ENCODE peak calls at places on chromosomes 13 and 19, in six cellular contexts. One of them, this sample, is unnamed.

GRCh38 chr13:29260684-29261083 is 334.8 kb downstream of the SLC7A1 start:
- DNase-seq in K562: no peak
- DNase-seq in SK-N-SH: no peak
- DNase-seq in HepG2: no peak
- DNase-seq in GM12891: no peak
- DNase-seq in H1: no peak
- DNase-seq in this sample: no peak

GRCh38 chr13:95335667-95336066 is 34.4 kb upstream of the ABCC4 start:
- DNase-seq in K562: no peak
- DNase-seq in SK-N-SH: no peak
- DNase-seq in HepG2: no peak
- DNase-seq in GM12891: no peak
- DNase-seq in H1: no peak
- DNase-seq in this sample: no peak

GRCh38 chr19:36605839-36606478 is 846 bp downstream of the ZNF382 start:
- DNase-seq in K562: no peak
- DNase-seq in SK-N-SH: no peak
- DNase-seq in HepG2: no peak
- DNase-seq in GM12891: peak
- DNase-seq in H1: no peak
- DNase-seq in this sample: no peak

GRCh38 chr13:27573265-27573664 is 47.1 kb downstream of the LNX2 start:
- DNase-seq in K562: no peak
- DNase-seq in SK-N-SH: no peak
- DNase-seq in HepG2: peak
- DNase-seq in GM12891: no peak
- DNase-seq in H1: no peak
- DNase-seq in this sample: no peak

GRCh38 chr19:45115809-45116615 is 23.0 kb downstream of the PPP1R37 start:
- DNase-seq in K562: no peak
- DNase-seq in SK-N-SH: no peak
- DNase-seq in HepG2: no peak
- DNase-seq in GM12891: no peak
- DNase-seq in H1: no peak
- DNase-seq in this sample: no peak

GRCh38 chr19:2040647-2041435 is 10.2 kb downstream of the MKNK2 start:
- DNase-seq in K562: no peak
- DNase-seq in SK-N-SH: no peak
- DNase-seq in HepG2: no peak
- DNase-seq in GM12891: no peak
- DNase-seq in H1: no peak
- DNase-seq in this sample: no peak

GRCh38 chr13:98226520-98226919 is 49.5 kb upstream of the RNF113B start:
- DNase-seq in K562: no peak
- DNase-seq in SK-N-SH: no peak
- DNase-seq in HepG2: no peak
- DNase-seq in GM12891: no peak
- DNase-seq in H1: no peak
- DNase-seq in this sample: no peak

GRCh38 chr13:97858161-97858560 is 95.3 kb upstream of the IPO5 start:
- DNase-seq in K562: no peak
- DNase-seq in SK-N-SH: no peak
- DNase-seq in HepG2: no peak
- DNase-seq in GM12891: no peak
- DNase-seq in H1: no peak
- DNase-seq in this sample: no peak

GRCh38 chr19:35320285-35320706 is 8.7 kb upstream of the CD22 start:
- DNase-seq in K562: no peak
- DNase-seq in SK-N-SH: no peak
- DNase-seq in HepG2: no peak
- DNase-seq in GM12891: no peak
- DNase-seq in H1: no peak
- DNase-seq in this sample: no peak

GRCh38 chr13:98873377-98874028 is 104.4 kb downstream of the DOCK9 start:
- DNase-seq in K562: no peak
- DNase-seq in SK-N-SH: no peak
- DNase-seq in HepG2: no peak
- DNase-seq in GM12891: no peak
- DNase-seq in H1: no peak
- DNase-seq in this sample: no peak

GRCh38 chr13:25406377-25406776 is 34.6 kb downstream of the ATP8A2 start:
- DNase-seq in K562: peak
- DNase-seq in SK-N-SH: no peak
- DNase-seq in HepG2: peak
- DNase-seq in GM12891: no peak
- DNase-seq in H1: no peak
- DNase-seq in this sample: no peak

GRCh38 chr19:15843186-15843585 is 27.7 kb upstream of the OR10H1 start:
- DNase-seq in K562: no peak
- DNase-seq in SK-N-SH: no peak
- DNase-seq in HepG2: no peak
- DNase-seq in GM12891: no peak
- DNase-seq in H1: no peak
- DNase-seq in this sample: no peak

DNA sequence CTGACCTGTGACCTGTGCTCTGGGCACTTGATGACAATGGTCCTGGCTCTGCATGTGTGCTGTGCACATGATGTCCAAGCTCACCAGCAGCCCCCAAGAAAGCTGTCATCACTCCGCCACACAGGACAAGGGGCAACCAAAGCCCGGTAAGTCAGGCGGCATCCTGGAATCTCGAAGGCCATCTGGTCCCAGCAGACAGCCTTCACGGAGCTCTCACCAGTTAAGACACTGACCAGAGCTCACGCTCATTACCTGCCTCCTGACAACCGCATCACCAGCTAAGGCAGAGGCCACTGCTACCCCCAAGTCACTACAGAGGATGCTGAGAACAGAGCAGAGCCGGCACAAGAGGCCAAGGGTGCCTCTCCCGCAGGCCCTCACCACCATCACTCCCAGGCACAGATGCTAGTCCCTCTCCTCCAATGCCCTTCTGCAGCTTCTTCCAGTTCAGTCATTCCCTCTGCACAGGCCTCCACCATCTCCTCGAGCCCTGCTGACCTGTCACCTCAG is 10.6 kb downstream of the PPP6R1 start:
- DNase-seq in K562: no peak
- DNase-seq in SK-N-SH: peak
- DNase-seq in HepG2: no peak
- DNase-seq in GM12891: no peak
- DNase-seq in H1: no peak
- DNase-seq in this sample: no peak
- TF ChIP-seq POLR2AphosphoS5 in K562: no peak
- TF ChIP-seq POLR2AphosphoS5 in SK-N-SH: no peak
- TF ChIP-seq POLR2AphosphoS5 in HepG2: no peak
- TF ChIP-seq POLR2AphosphoS5 in GM12891: no peak
- TF ChIP-seq POLR2AphosphoS5 in H1: no peak
- TF ChIP-seq POLR2AphosphoS5 in this sample: no peak

DNA sequence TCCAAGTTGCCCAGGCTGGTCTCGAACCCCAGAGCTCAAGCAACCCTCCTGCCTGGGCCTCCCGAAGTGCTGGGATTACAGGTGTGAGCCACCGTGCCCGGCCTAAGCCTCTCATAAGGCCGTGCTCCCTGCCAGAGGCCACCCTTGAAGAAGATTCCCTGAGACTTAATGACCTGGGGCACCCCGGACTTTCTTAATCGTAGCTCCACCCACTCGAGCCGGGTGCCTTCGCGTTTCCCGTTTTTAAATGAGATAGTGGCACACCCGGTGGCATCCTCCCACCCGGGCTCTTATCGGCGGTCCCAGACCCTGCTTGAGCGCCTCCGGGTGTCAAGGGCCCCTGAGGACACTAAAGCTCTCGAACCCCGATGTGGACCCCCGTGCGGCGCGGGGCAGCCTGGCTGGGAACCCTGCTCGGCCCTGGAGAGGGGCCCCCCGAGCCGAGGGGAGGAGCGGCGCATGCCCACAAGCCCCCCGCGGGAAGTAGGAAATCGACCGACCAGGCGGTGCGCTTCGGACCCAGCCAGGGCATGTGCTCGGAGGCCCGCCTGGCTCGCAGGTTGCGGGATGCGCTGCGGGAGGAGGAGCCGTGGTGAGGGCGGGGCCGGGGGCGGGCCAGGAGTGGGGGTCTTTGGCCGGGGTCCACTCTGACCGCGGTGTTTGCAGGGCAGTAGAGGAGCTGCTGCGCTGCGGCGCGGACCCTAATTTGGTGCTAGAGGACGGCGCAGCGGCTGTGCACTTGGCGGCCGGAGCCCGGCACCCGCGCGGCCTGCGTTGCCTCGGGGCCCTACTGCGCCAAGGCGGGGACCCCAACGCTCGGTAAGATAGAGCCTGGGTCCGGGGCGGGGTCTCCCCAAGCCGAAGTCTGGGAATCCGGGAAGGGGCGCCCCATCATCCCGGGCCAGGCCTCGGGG is at the start of gene ANKLE1:
- DNase-seq in K562: peak
- DNase-seq in SK-N-SH: peak
- DNase-seq in HepG2: no peak
- DNase-seq in GM12891: peak
- DNase-seq in H1: no peak
- DNase-seq in this sample: peak
- TF ChIP-seq TAF1 in K562: no peak
- TF ChIP-seq TAF1 in SK-N-SH: no peak
- TF ChIP-seq TAF1 in HepG2: no peak
- TF ChIP-seq TAF1 in GM12891: no peak
- TF ChIP-seq TAF1 in H1: peak
- TF ChIP-seq TAF1 in this sample: no peak

DNA sequence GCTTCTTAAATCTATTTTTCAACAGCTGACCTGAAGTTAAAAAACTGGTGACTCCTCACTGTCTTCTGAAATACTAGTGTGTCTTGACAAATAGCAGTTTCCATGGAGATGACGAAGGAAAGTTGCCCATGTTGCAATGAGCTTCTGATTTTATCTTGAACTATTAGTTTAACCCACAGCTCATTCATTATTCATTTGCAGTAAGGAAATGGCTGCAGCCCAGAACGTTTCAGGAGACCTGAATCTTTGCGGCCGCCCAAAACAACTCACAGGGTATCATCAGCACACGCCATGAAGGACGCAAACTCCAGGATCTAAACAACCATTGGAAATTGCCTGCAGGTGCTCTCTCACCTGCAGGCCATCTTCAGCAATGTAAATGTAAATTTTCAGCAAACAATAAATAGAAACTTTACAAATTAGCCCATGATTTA is 142.5 kb downstream of the DCLK1 start:
- DNase-seq in K562: no peak
- DNase-seq in SK-N-SH: no peak
- DNase-seq in HepG2: no peak
- DNase-seq in GM12891: no peak
- DNase-seq in H1: no peak
- DNase-seq in this sample: no peak
- TF ChIP-seq POLR2AphosphoS5 in K562: no peak
- TF ChIP-seq POLR2AphosphoS5 in SK-N-SH: no peak
- TF ChIP-seq POLR2AphosphoS5 in HepG2: no peak
- TF ChIP-seq POLR2AphosphoS5 in GM12891: no peak
- TF ChIP-seq POLR2AphosphoS5 in H1: no peak
- TF ChIP-seq POLR2AphosphoS5 in this sample: no peak

GRCh38 chr13:24218977-24219376 is 58.5 kb downstream of the SPATA13 start:
- DNase-seq in K562: no peak
- DNase-seq in SK-N-SH: no peak
- DNase-seq in HepG2: no peak
- DNase-seq in GM12891: no peak
- DNase-seq in H1: no peak
- DNase-seq in this sample: no peak

GRCh38 chr13:24221007-24221406 is 60.5 kb downstream of the SPATA13 start:
- DNase-seq in K562: peak
- DNase-seq in SK-N-SH: no peak
- DNase-seq in HepG2: peak
- DNase-seq in GM12891: no peak
- DNase-seq in H1: no peak
- DNase-seq in this sample: no peak

GRCh38 chr13:24218320-24218719 is 57.8 kb downstream of the SPATA13 start:
- DNase-seq in K562: no peak
- DNase-seq in SK-N-SH: no peak
- DNase-seq in HepG2: no peak
- DNase-seq in GM12891: no peak
- DNase-seq in H1: no peak
- DNase-seq in this sample: no peak

GRCh38 chr13:24217601-24218281 is 57.2 kb downstream of the SPATA13 start:
- DNase-seq in K562: no peak
- DNase-seq in SK-N-SH: no peak
- DNase-seq in HepG2: peak
- DNase-seq in GM12891: no peak
- DNase-seq in H1: no peak
- DNase-seq in this sample: no peak

DNA sequence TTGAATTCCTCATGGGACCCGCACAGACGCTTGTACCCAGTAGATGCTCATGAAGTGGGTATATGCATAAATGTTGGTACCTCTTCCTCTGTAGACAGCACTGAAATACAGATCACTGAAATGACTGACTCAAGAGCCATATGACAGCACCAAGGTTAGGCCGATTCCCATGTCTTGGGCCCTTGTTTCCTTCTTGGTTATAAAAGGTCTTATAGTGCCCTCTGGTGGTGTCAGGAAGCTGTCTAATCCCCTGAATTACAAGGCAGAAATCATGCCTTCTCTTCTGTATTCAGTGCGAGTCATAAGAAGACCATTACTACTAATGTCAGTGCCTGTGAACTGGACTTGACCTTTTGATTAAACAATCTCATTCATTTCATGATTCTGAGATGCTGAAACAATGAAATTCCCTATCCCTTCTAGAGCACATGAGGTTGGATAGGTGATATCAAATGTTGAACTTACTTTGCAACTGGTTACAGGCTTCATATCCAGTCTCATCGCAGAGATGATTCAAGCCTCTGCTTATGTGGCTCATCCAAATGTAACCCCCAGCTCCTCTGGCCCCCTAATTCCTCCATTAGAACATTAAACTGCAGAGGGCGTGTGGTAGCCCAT is 59.7 kb downstream of the SPATA13 start:
- DNase-seq in K562: peak
- DNase-seq in SK-N-SH: peak
- DNase-seq in HepG2: peak
- DNase-seq in GM12891: peak
- DNase-seq in H1: no peak
- DNase-seq in this sample: peak
- TF ChIP-seq TAF1 in K562: no peak
- TF ChIP-seq TAF1 in SK-N-SH: no peak
- TF ChIP-seq TAF1 in HepG2: no peak
- TF ChIP-seq TAF1 in GM12891: no peak
- TF ChIP-seq TAF1 in H1: no peak
- TF ChIP-seq TAF1 in this sample: no peak

DNA sequence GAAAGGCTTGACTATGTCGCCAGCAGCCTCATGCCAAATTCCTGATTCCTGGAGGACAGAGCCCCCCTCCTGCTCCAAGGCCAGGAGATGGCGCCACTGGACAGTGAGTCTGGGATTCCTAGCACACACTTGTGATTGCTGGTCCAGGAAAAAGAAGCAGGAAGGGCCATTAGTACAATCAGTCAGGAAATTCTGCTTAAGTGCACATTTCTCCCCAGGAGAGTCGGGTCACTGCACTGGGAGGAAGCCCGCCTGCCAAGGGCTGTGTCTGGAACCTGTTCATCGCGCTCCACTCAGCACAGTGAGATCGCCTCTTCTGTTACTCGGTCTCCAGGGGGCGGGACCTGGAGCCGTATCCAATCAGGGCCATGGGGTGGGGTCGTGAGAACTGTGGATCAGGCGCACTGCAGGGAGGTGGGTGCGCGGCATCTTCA is 65.1 kb downstream of the ZNF823 start:
- DNase-seq in K562: peak
- DNase-seq in SK-N-SH: no peak
- DNase-seq in HepG2: peak
- DNase-seq in GM12891: no peak
- DNase-seq in H1: peak
- DNase-seq in this sample: no peak
- TF ChIP-seq POLR2AphosphoS5 in K562: no peak
- TF ChIP-seq POLR2AphosphoS5 in SK-N-SH: no peak
- TF ChIP-seq POLR2AphosphoS5 in HepG2: no peak
- TF ChIP-seq POLR2AphosphoS5 in GM12891: no peak
- TF ChIP-seq POLR2AphosphoS5 in H1: no peak
- TF ChIP-seq POLR2AphosphoS5 in this sample: no peak

This sample was measured in GM12892.